ENCODE peak calls at places on chromosomes 12 and 14, in eight cellular contexts. M, J, C, Z, K, L, Y and H are unnamed samples.
A peak's percentile ranks its signal among the peaks of the same experiment; 100 is the strongest.

GRCh38 chr14:30129795-30130194 is 202.1 kb upstream of the PRKD1 start:
- DNase-seq in K (no peak), L (no peak), Y (peak; percentile 11), M (no peak), Z (no peak), C (no peak), J (no peak), H (peak; percentile 17)

GRCh38 chr12:14892726-14893442 is 7.2 kb upstream of the MGP start:
- DNase-seq in C (peak; percentile 88), Y (no peak), Z (no peak), L (no peak), M (peak; percentile 40), J (no peak), K (no peak), H (peak; percentile 2)

GRCh38 chr14:35708072-35708471 is 101.0 kb downstream of the RALGAPA1 start:
- DNase-seq in L (no peak), J (no peak), M (no peak), Y (no peak), C (no peak), Z (no peak), K (no peak), H (peak; percentile 20)

GRCh38 chr14:62632771-62633170 is 412.5 kb downstream of the KCNH5 start:
- DNase-seq in Y (no peak), M (no peak), J (no peak), L (no peak), Z (no peak), K (no peak), C (no peak), H (no peak)

GRCh38 chr14:86787782-86788181 is 1205.2 kb downstream of the GALC start:
- DNase-seq in J (no peak), Z (no peak), Y (no peak), K (no peak), M (no peak), L (peak; percentile 20), C (no peak), H (peak; percentile 65)

GRCh38 chr14:76015668-76016067 is 30.1 kb downstream of the IFT43 start:
- DNase-seq in M (no peak), Z (no peak), L (no peak), J (no peak), Y (peak; percentile 62), C (no peak), K (no peak), H (no peak)

GRCh38 chr12:98456583-98457573 is 58.5 kb upstream of the TMPO start:
- DNase-seq in M (peak; percentile 51), C (peak; percentile 74), J (peak; percentile 58), Z (no peak), L (peak; percentile 11), K (peak; percentile 45), Y (peak; percentile 59), H (peak; percentile 21)

GRCh38 chr12:124618291-124618902 is 51.0 kb upstream of the NCOR2 start:
- DNase-seq in J (no peak), M (no peak), K (no peak), C (no peak), L (no peak), Z (no peak), Y (no peak), H (no peak)

GRCh38 chr12:54945082-54945481 is 39.5 kb downstream of the TESPA1 start:
- DNase-seq in Y (no peak), J (no peak), M (no peak), L (no peak), Z (no peak), C (no peak), K (no peak), H (no peak)

GRCh38 chr12:79927772-79928474 is 7.0 kb downstream of the PPP1R12A start:
- DNase-seq in J (no peak), M (no peak), Y (peak; percentile 57), L (peak; percentile 7), Z (peak; percentile 22), C (no peak), K (no peak), H (peak; percentile 23)

GRCh38 chr12:86148612-86149011 is 107.6 kb downstream of the MGAT4C start:
- DNase-seq in J (no peak), L (no peak), C (no peak), Y (peak; percentile 26), M (no peak), Z (no peak), K (no peak), H (peak; percentile 29)

GRCh38 chr12:88420460-88420859 is 159.8 kb downstream of the KITLG start:
- DNase-seq in K (no peak), Z (no peak), L (no peak), J (no peak), M (no peak), C (no peak), Y (peak; percentile 90), H (peak; percentile 94)

GRCh38 chr14:75514673-75515630 is 7.3 kb upstream of the BATF start:
- DNase-seq in M (peak; percentile 29), Y (no peak), L (no peak), J (no peak), Z (peak; percentile 23), K (no peak), C (no peak), H (peak; percentile 15)

GRCh38 chr12:79274571-79275064 is 410.0 kb downstream of the SYT1 start:
- DNase-seq in Y (no peak), Z (no peak), J (peak; percentile 16), L (no peak), M (no peak), C (no peak), K (no peak), H (no peak)

GRCh38 chr12:27462151-27462694 is 15.7 kb downstream of the SMCO2 start:
- DNase-seq in Z (no peak), Y (peak; percentile 88), M (no peak), K (no peak), C (no peak), J (no peak), L (no peak), H (peak; percentile 87)

GRCh38 chr14:29518335-29518734 is 409.3 kb downstream of the PRKD1 start:
- DNase-seq in K (no peak), J (no peak), L (no peak), Z (no peak), M (no peak), Y (peak; percentile 2), C (no peak), H (peak; percentile 28)

GRCh38 chr12:107929436-107929835 is 154.9 kb downstream of the ASCL4 start:
- DNase-seq in M (no peak), C (no peak), J (no peak), L (peak; percentile 19), Z (no peak), Y (peak; percentile 22), K (no peak), H (peak; percentile 10)

GRCh38 chr12:86666311-86666710 is 410.1 kb upstream of the MGAT4C start:
- DNase-seq in Z (no peak), M (no peak), K (no peak), J (no peak), L (no peak), C (no peak), Y (no peak), H (no peak)

GRCh38 chr12:29710104-29710503 is 73.6 kb downstream of the TMTC1 start:
- DNase-seq in J (no peak), K (peak; percentile 3), C (no peak), Z (no peak), M (peak; percentile 44), L (no peak), Y (peak; percentile 7), H (no peak)

GRCh38 chr12:93568091-93568490 is 4.4 kb upstream of the SOCS2 start:
- DNase-seq in Z (no peak), Y (no peak), M (no peak), C (no peak), J (no peak), L (no peak), K (no peak), H (no peak)

GRCh38 chr14:100881211-100882025 is 22.1 kb downstream of the RTL1 start:
- DNase-seq in Y (no peak), L (no peak), C (no peak), K (no peak), Z (no peak), M (no peak), J (no peak), H (no peak)

GRCh38 chr12:27491226-27491625 is 32.8 kb upstream of the PPFIBP1 start:
- DNase-seq in L (no peak), K (no peak), Z (no peak), C (no peak), J (no peak), Y (no peak), M (no peak), H (no peak)

GRCh38 chr14:95561001-95561412 is 26.2 kb downstream of the GLRX5 start:
- DNase-seq in L (peak; percentile 96), K (peak; percentile 91), M (peak; percentile 78), C (peak; percentile 80), Z (peak; percentile 74), J (peak; percentile 90), Y (peak; percentile 59), H (peak; percentile 82)

GRCh38 chr14:24542346-24542936 is 33.6 kb downstream of the CTSG start:
- DNase-seq in L (no peak), Y (no peak), M (no peak), Z (no peak), C (no peak), J (no peak), K (no peak), H (peak; percentile 12)

GRCh38 chr14:103206023-103206481 is 82.8 kb downstream of the TNFAIP2 start:
- DNase-seq in J (no peak), C (no peak), Z (no peak), M (peak; percentile 44), Y (peak; percentile 6), K (no peak), L (no peak), H (no peak)

GRCh38 chr12:110941391-110941790 is 21.0 kb upstream of the MYL2 start:
- DNase-seq in K (no peak), J (no peak), Y (no peak), C (no peak), Z (no peak), L (no peak), M (no peak), H (no peak)

GRCh38 chr12:57872362-57872761 is 25.8 kb upstream of the CTDSP2 start:
- DNase-seq in C (no peak), K (no peak), Y (no peak), J (no peak), Z (no peak), L (no peak), M (no peak), H (no peak)

GRCh38 chr12:57190037-57190436 is 26.6 kb upstream of the NXPH4 start:
- DNase-seq in K (no peak), J (peak; percentile 58), M (no peak), L (no peak), Z (no peak), C (no peak), Y (peak; percentile 15), H (no peak)

GRCh38 chr12:121894633-121895032 is 6.0 kb downstream of the PSMD9 start:
- DNase-seq in L (no peak), J (no peak), Y (peak; percentile 41), Z (no peak), C (no peak), M (no peak), K (peak; percentile 56), H (peak; percentile 52)